ENCODE peak calls at places on chromosomes 13 and 19, in six cellular contexts. N is hepatocyte, A is adrenal gland, F is fibroblast of lung, L is tibial artery, U is uterus. H is an unnamed sample. For H3K4me1, the result is how much of the 10 kb centered on the place peaks cover.

GRCh38 chr19:4051175-4052101 is 15.3 kb downstream of the ZBTB7A start:
- DNase-seq in U (no peak), A (no peak), F (peak), N (peak), L (no peak), H (no peak)

GRCh38 chr19:2325261-2326046 is 2.9 kb downstream of the LSM7 start:
- DNase-seq in A (no peak), F (no peak), N (no peak), U (no peak), L (no peak), H (no peak)

GRCh38 chr19:40605201-40605971 is 4.2 kb downstream of the LTBP4 start:
- DNase-seq in U (peak), F (peak), A (peak), L (peak), N (peak), H (peak)

GRCh38 chr13:93227280-93227905 is 786 bp downstream of the GPC6 start:
- DNase-seq in N (peak), A (no peak), F (peak), U (no peak), L (peak), H (no peak)

GRCh38 chr13:40275636-40276035 is 390.8 kb downstream of the FOXO1 start:
- DNase-seq in N (no peak), F (peak), A (no peak), U (no peak), L (no peak), H (no peak)

GRCh38 chr19:12665281-12665573 is 1.3 kb downstream of the MAN2B1 start:
- DNase-seq in F (no peak), N (no peak), L (peak), U (no peak), A (peak), H (no peak)

GRCh38 chr13:20383058-20383457 is 142.6 kb downstream of the CRYL1 start:
- DNase-seq in U (no peak), F (no peak), A (no peak), L (no peak), N (no peak), H (no peak)

GRCh38 chr19:48588670-48589399 is 17.7 kb upstream of the SPACA4 start:
- DNase-seq in F (peak), U (peak), A (peak), L (peak), N (peak), H (peak)

GRCh38 chr19:14301150-14301549 is 80.1 kb upstream of the ADGRE5 start:
- DNase-seq in N (no peak), U (no peak), L (no peak), F (no peak), A (no peak), H (no peak)

GRCh38 chr19:2428027-2428690 is 773 bp upstream of the TIMM13 start:
- DNase-seq in A (peak), F (no peak), N (no peak), L (no peak), U (peak), H (no peak)

GRCh38 chr19:54682306-54682705 is 19.5 kb downstream of the LILRB4 start:
- DNase-seq in F (no peak), L (no peak), U (no peak), A (no peak), N (no peak), H (no peak)
- H3K27ac ChIP-seq in F (no peak), L (no peak), U (no peak), A (no peak), N (no peak), H (no peak)

DNA sequence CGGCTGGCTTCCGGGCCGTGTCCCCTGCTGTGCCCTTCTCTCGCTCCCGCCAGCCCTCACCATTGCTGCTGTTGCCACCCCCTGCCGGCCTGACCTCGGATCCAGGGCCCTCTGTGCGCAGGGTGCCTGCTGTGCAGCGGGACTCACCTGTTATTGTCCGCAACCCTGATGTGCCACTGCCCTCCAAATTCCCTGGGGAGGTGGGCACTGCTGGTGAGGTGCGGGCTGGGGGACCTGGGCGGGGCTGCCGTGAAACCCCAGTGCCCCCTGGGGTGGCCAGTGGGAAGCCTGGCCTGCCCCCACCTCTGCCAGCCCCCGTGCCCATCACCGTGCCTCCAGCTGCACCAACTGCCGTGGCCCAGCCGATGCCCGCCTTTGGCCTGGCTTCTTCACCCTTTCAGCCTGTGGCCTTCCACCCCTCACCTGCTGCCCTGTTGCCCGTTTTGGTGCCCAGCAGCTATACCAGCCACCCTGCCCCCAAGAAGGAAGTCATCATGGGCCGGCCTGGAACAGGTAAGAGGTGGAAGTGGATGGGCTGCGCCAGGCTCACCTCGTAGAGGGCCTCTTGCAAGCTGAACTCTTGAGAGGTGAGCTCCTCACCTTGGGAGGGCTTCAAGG is 5.1 kb downstream of the CIC start:
- DNase-seq in N (peak), L (peak), U (no peak), A (no peak), F (no peak), H (no peak)
- H3K4me1 ChIP-seq in N (under half), L (half or more), U (under half), A (half or more), F (under half), H (under half)

GRCh38 chr19:18848860-18849661 is 17.3 kb downstream of the UPF1 start:
- DNase-seq in L (peak), A (peak), N (no peak), U (peak), F (peak), H (no peak)
- H3K4me3 ChIP-seq in L (peak), A (no peak), N (no peak), U (no peak), F (no peak), H (no peak)

GRCh38 chr13:108218044-108218974 is at the start of gene ABHD13:
- DNase-seq in F (peak), L (peak), U (peak), N (peak), A (peak), H (peak)

GRCh38 chr13:108212901-108213300 is 2.4 kb downstream of the LIG4 start:
- DNase-seq in N (no peak), A (no peak), F (no peak), L (no peak), U (no peak), H (no peak)

GRCh38 chr13:108213946-108214345 is 1.4 kb downstream of the LIG4 start:
- DNase-seq in A (no peak), N (no peak), F (peak), L (no peak), U (no peak), H (no peak)

GRCh38 chr13:108214511-108215383 is 589 bp downstream of the LIG4 start:
- DNase-seq in A (peak), F (no peak), N (peak), U (peak), L (no peak), H (no peak)

DNA sequence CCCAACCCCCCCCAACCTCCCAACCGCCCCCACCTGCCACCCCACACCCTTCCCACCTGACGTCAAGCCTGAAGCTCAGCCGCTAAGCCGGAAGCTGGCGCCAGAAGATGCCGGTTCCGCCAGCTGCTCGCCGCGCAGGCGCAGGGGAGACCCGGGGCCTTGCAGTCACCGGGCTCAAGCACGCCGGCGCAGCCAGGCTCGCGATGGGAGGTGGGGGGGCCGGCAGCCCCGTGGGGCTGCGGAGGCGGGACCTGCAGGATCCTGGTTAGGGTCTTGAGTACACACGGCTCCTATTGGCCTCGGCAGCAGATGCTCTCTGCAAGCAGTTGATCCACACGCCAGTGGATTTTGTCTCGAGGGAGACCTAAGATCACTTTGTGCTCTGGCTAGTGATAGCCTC is at the start of gene LIG4:
- DNase-seq in N (peak), L (peak), U (peak), A (peak), F (peak), H (peak)
- H3K27ac ChIP-seq in N (peak), L (peak), U (peak), A (no peak), F (peak), H (peak)

H was measured in effector memory CD4-positive, alpha-beta T cell.